ENCODE peak calls at places on chromosome 1, in ten cellular contexts. T is amniotic stem cell; H is NCI-H1105 treated with DMSO at 0.1 percent for 48 hours; W is IMR-90; E is A549; S is activated CD4-positive, CD25-positive, alpha-beta regulatory T cell; I is iris pigment epithelial cell; J is lower lobe of right lung; L is T-helper 17 cell; Y is ELR. V is an unnamed sample.

GRCh38 chr1:154178856-154179811 is 12.8 kb downstream of the TPM3 start:
- DNase-seq in H (no peak), T (no peak), I (peak; percentile 39), W (no peak), Y (no peak), L (no peak), E (no peak), S (no peak), J (no peak), V (no peak)

GRCh38 chr1:87958201-87958600 is 629.5 kb downstream of the LMO4 start:
- DNase-seq in H (no peak), Y (no peak), I (no peak), T (no peak), E (no peak), W (no peak), L (no peak), J (no peak), S (no peak), V (no peak)

GRCh38 chr1:21301794-21302440 is 11.7 kb upstream of the ECE1 start:
- DNase-seq in L (no peak), S (no peak), H (no peak), E (no peak), I (no peak), J (no peak), T (no peak), W (no peak), Y (no peak), V (no peak)

GRCh38 chr1:5598824-5599395 is 393.3 kb downstream of the NPHP4 start:
- DNase-seq in W (no peak), S (no peak), H (no peak), Y (no peak), L (no peak), T (no peak), I (no peak), J (no peak), E (no peak), V (no peak)

GRCh38 chr1:235023197-235024044 is 105.2 kb downstream of the TOMM20 start:
- DNase-seq in T (no peak), I (no peak), Y (no peak), J (no peak), E (no peak), H (no peak), L (no peak), W (no peak), S (no peak), V (no peak)

GRCh38 chr1:45364294-45364693 is 24.1 kb upstream of the MUTYH start:
- DNase-seq in E (no peak), I (no peak), S (no peak), J (no peak), H (no peak), W (no peak), Y (no peak), L (no peak), T (no peak), V (no peak)

GRCh38 chr1:226643167-226643566 is 94.6 kb downstream of the STUM start:
- DNase-seq in S (no peak), Y (peak; percentile 69), L (peak; percentile 43), E (no peak), J (peak; percentile 72), H (no peak), I (peak; percentile 83), T (no peak), W (peak; percentile 81), V (no peak)

GRCh38 chr1:213292653-213293052 is 241.6 kb downstream of the RPS6KC1 start:
- DNase-seq in E (no peak), I (no peak), H (no peak), W (no peak), Y (no peak), S (no peak), T (no peak), L (no peak), J (no peak), V (no peak)

GRCh38 chr1:212637902-212638301 is 29.3 kb downstream of the ATF3 start:
- DNase-seq in T (no peak), L (no peak), I (no peak), H (no peak), E (no peak), W (peak; percentile 67), J (no peak), Y (peak; percentile 40), S (no peak), V (no peak)

GRCh38 chr1:77888429-77889239 is at the start of gene NEXN:
- DNase-seq in S (no peak), W (peak; percentile 79), H (peak; percentile 55), E (peak; percentile 13), Y (peak; percentile 73), J (peak; percentile 68), T (peak; percentile 54), I (peak; percentile 74), L (no peak), V (no peak)

GRCh38 chr1:204240233-204240632 is 26.4 kb upstream of the GOLT1A start:
- DNase-seq in T (no peak), H (no peak), L (no peak), J (no peak), S (no peak), I (no peak), E (no peak), Y (no peak), W (no peak), V (no peak)

V was measured in MM.1S.